ENCODE peak calls at places on chromosome 14, in four cellular contexts. One of them, this sample, is unnamed.

GRCh38 chr14:74324945-74325361 is 22.2 kb upstream of the ABCD4 start:
- DNase-seq in GM19239: peak; percentile 33
- DNase-seq in endothelial cell of umbilical vein: peak; percentile 37
- DNase-seq in amniotic stem cell: peak; percentile 1
- DNase-seq in this sample: no peak

GRCh38 chr14:35113308-35113950 is 8.4 kb downstream of the PPP2R3C start:
- DNase-seq in endothelial cell of umbilical vein: no peak
- DNase-seq in amniotic stem cell: no peak
- DNase-seq in GM19239: no peak
- DNase-seq in this sample: no peak

GRCh38 chr14:54219281-54220121 is 177.3 kb upstream of the CDKN3 start:
- DNase-seq in endothelial cell of umbilical vein: no peak
- DNase-seq in amniotic stem cell: no peak
- DNase-seq in GM19239: no peak
- DNase-seq in this sample: no peak

GRCh38 chr14:55938249-55938791 is 179.9 kb upstream of the PELI2 start:
- DNase-seq in endothelial cell of umbilical vein: peak; percentile 24
- DNase-seq in amniotic stem cell: no peak
- DNase-seq in GM19239: no peak
- DNase-seq in this sample: no peak

GRCh38 chr14:24578558-24578957 is 2.5 kb upstream of the CTSG start:
- DNase-seq in endothelial cell of umbilical vein: no peak
- DNase-seq in amniotic stem cell: no peak
- DNase-seq in GM19239: no peak
- DNase-seq in this sample: no peak

GRCh38 chr14:70821916-70822705 is 12.8 kb upstream of the MAP3K9 start:
- DNase-seq in amniotic stem cell: no peak
- DNase-seq in endothelial cell of umbilical vein: peak; percentile 15
- DNase-seq in GM19239: peak; percentile 43
- DNase-seq in this sample: peak; percentile 56

GRCh38 chr14:56244138-56244789 is 126.1 kb downstream of the PELI2 start:
- DNase-seq in amniotic stem cell: peak; percentile 70
- DNase-seq in endothelial cell of umbilical vein: no peak
- DNase-seq in GM19239: no peak
- DNase-seq in this sample: no peak

GRCh38 chr14:24734917-24735500 is 101.0 kb upstream of the GZMB start:
- DNase-seq in endothelial cell of umbilical vein: peak; percentile 54
- DNase-seq in GM19239: peak; percentile 10
- DNase-seq in amniotic stem cell: peak; percentile 49
- DNase-seq in this sample: no peak

GRCh38 chr14:52106853-52107252 is 38.0 kb upstream of the NID2 start:
- DNase-seq in endothelial cell of umbilical vein: no peak
- DNase-seq in amniotic stem cell: no peak
- DNase-seq in GM19239: no peak
- DNase-seq in this sample: no peak

GRCh38 chr14:74019408-74019714 is 212 bp downstream of the BBOF1 start:
- DNase-seq in GM19239: no peak
- DNase-seq in amniotic stem cell: no peak
- DNase-seq in endothelial cell of umbilical vein: no peak
- DNase-seq in this sample: no peak

GRCh38 chr14:33555710-33556350 is 395.0 kb downstream of the EGLN3 start:
- DNase-seq in GM19239: no peak
- DNase-seq in endothelial cell of umbilical vein: peak; percentile 61
- DNase-seq in amniotic stem cell: no peak
- DNase-seq in this sample: no peak

GRCh38 chr14:22554706-22555572 is 34.1 kb downstream of the DAD1 start:
- DNase-seq in endothelial cell of umbilical vein: no peak
- DNase-seq in GM19239: no peak
- DNase-seq in amniotic stem cell: no peak
- DNase-seq in this sample: no peak

GRCh38 chr14:30906752-30907658 is 32.6 kb downstream of the COCH start:
- DNase-seq in amniotic stem cell: no peak
- DNase-seq in GM19239: no peak
- DNase-seq in endothelial cell of umbilical vein: peak; percentile 40
- DNase-seq in this sample: no peak

GRCh38 chr14:93926873-93927571 is at the start of gene FAM181A:
- DNase-seq in GM19239: no peak
- DNase-seq in endothelial cell of umbilical vein: no peak
- DNase-seq in amniotic stem cell: no peak
- DNase-seq in this sample: no peak

GRCh38 chr14:79852975-79853374 is 358.3 kb downstream of the DIO2 start:
- DNase-seq in GM19239: no peak
- DNase-seq in endothelial cell of umbilical vein: no peak
- DNase-seq in amniotic stem cell: no peak
- DNase-seq in this sample: no peak

GRCh38 chr14:75566321-75566720 is 12.1 kb upstream of the FLVCR2 start:
- DNase-seq in GM19239: no peak
- DNase-seq in endothelial cell of umbilical vein: no peak
- DNase-seq in amniotic stem cell: no peak
- DNase-seq in this sample: no peak

GRCh38 chr14:100504372-100505078 is 82.7 kb downstream of the BEGAIN start:
- DNase-seq in amniotic stem cell: no peak
- DNase-seq in GM19239: no peak
- DNase-seq in endothelial cell of umbilical vein: no peak
- DNase-seq in this sample: no peak

GRCh38 chr14:50758279-50758678 is 72.7 kb downstream of the NIN start:
- DNase-seq in amniotic stem cell: no peak
- DNase-seq in endothelial cell of umbilical vein: no peak
- DNase-seq in GM19239: no peak
- DNase-seq in this sample: no peak

GRCh38 chr14:37230551-37231194 is 32.9 kb downstream of the MIPOL1 start:
- DNase-seq in GM19239: peak; percentile 13
- DNase-seq in amniotic stem cell: peak; percentile 87
- DNase-seq in endothelial cell of umbilical vein: peak; percentile 66
- DNase-seq in this sample: no peak

GRCh38 chr14:20680843-20681347 is 3.5 kb upstream of the RNASE4 start:
- DNase-seq in endothelial cell of umbilical vein: no peak
- DNase-seq in GM19239: peak; percentile 56
- DNase-seq in amniotic stem cell: no peak
- DNase-seq in this sample: peak; percentile 51

GRCh38 chr14:71942904-71943694 is 10.9 kb downstream of the RGS6 start:
- DNase-seq in amniotic stem cell: no peak
- DNase-seq in GM19239: no peak
- DNase-seq in endothelial cell of umbilical vein: no peak
- DNase-seq in this sample: no peak

GRCh38 chr14:29735459-29735858 is 192.2 kb downstream of the PRKD1 start:
- DNase-seq in endothelial cell of umbilical vein: no peak
- DNase-seq in GM19239: no peak
- DNase-seq in amniotic stem cell: no peak
- DNase-seq in this sample: no peak

GRCh38 chr14:100890044-100890443 is 13.5 kb downstream of the RTL1 start:
- DNase-seq in GM19239: no peak
- DNase-seq in endothelial cell of umbilical vein: no peak
- DNase-seq in amniotic stem cell: no peak
- DNase-seq in this sample: no peak

GRCh38 chr14:78530078-78530477 is 359.9 kb downstream of the NRXN3 start:
- DNase-seq in amniotic stem cell: no peak
- DNase-seq in GM19239: peak; percentile 1
- DNase-seq in endothelial cell of umbilical vein: no peak
- DNase-seq in this sample: no peak

GRCh38 chr14:84591827-84592540 is 938.0 kb upstream of the FLRT2 start:
- DNase-seq in endothelial cell of umbilical vein: peak; percentile 2
- DNase-seq in GM19239: no peak
- DNase-seq in amniotic stem cell: no peak
- DNase-seq in this sample: no peak

GRCh38 chr14:71703477-71703876 is 228.8 kb upstream of the RGS6 start:
- DNase-seq in amniotic stem cell: no peak
- DNase-seq in endothelial cell of umbilical vein: no peak
- DNase-seq in GM19239: no peak
- DNase-seq in this sample: no peak

This sample was measured in GM12891.